ENCODE peak calls at places on chromosomes 11 and 22, in five cellular contexts. N is HAP-1; Z is CD8-positive, alpha-beta T cell; D is endodermal cell; V is right lobe of liver. C is an unnamed sample. For H3K4me1, the result is how much of the 10 kb centered on the place peaks cover.

GRCh38 chr11:72012897-72013721 is 14.4 kb downstream of the IL18BP start:
- DNase-seq in N (no peak), Z (no peak), D (no peak), V (peak), C (no peak)

GRCh38 chr11:87356428-87356827 is 318.7 kb downstream of the TMEM135 start:
- DNase-seq in N (no peak), Z (no peak), D (no peak), V (no peak), C (no peak)

GRCh38 chr22:49214976-49215375 is 612.7 kb downstream of the BRD1 start:
- DNase-seq in N (no peak), Z (peak), D (peak), V (peak), C (no peak)

GRCh38 chr11:64675417-64676252 is 47.4 kb downstream of the NRXN2 start:
- DNase-seq in N (no peak), Z (no peak), D (no peak), V (no peak), C (no peak)

GRCh38 chr22:29288837-29289236 is 17.6 kb upstream of the GAS2L1 start:
- DNase-seq in N (no peak), Z (no peak), D (no peak), V (no peak), C (no peak)

GRCh38 chr11:37100008-37100407 is 502.0 kb upstream of the RAG2 start:
- DNase-seq in N (no peak), Z (no peak), D (no peak), V (no peak), C (no peak)

GRCh38 chr11:2557381-2557780 is 112.6 kb downstream of the KCNQ1 start:
- DNase-seq in N (no peak), Z (no peak), D (peak), V (no peak), C (no peak)

GRCh38 chr22:20243545-20244249 is 24.4 kb downstream of the RTN4R start:
- DNase-seq in N (no peak), Z (peak), D (peak), V (peak), C (no peak)

GRCh38 chr11:62593434-62594044 is 2.2 kb upstream of the TUT1 start:
- DNase-seq in N (peak), Z (peak), D (peak), V (peak), C (no peak)

GRCh38 chr11:40338739-40339138 is 1120.7 kb downstream of the LRRC4C start:
- DNase-seq in N (no peak), Z (no peak), D (no peak), V (no peak), C (no peak)

GRCh38 chr22:32714458-32715250 is 86.9 kb upstream of the TIMP3 start:
- DNase-seq in N (no peak), Z (no peak), D (no peak), V (no peak), C (no peak)

GRCh38 chr11:63922673-63923192 is 5.8 kb upstream of the RCOR2 start:
- DNase-seq in N (no peak), Z (no peak), D (no peak), V (no peak), C (no peak)

GRCh38 chr11:78886616-78887015 is 312.0 kb upstream of the NARS2 start:
- DNase-seq in N (no peak), Z (no peak), D (no peak), V (no peak), C (no peak)

GRCh38 chr11:74593463-74593862 is 1.1 kb downstream of the POLD3 start:
- DNase-seq in N (no peak), Z (no peak), D (no peak), V (no peak), C (no peak)

GRCh38 chr22:36073476-36073875 is 44.9 kb upstream of the RBFOX2 start:
- DNase-seq in N (no peak), Z (no peak), D (no peak), V (no peak), C (no peak)

GRCh38 chr11:1295591-1295990 is 13.8 kb downstream of the TOLLIP start:
- DNase-seq in N (no peak), Z (no peak), D (no peak), V (peak), C (no peak)

GRCh38 chr11:104151404-104152204 is 12.3 kb downstream of the PDGFD start:
- DNase-seq in N (peak), Z (no peak), D (no peak), V (no peak), C (no peak)

DNA sequence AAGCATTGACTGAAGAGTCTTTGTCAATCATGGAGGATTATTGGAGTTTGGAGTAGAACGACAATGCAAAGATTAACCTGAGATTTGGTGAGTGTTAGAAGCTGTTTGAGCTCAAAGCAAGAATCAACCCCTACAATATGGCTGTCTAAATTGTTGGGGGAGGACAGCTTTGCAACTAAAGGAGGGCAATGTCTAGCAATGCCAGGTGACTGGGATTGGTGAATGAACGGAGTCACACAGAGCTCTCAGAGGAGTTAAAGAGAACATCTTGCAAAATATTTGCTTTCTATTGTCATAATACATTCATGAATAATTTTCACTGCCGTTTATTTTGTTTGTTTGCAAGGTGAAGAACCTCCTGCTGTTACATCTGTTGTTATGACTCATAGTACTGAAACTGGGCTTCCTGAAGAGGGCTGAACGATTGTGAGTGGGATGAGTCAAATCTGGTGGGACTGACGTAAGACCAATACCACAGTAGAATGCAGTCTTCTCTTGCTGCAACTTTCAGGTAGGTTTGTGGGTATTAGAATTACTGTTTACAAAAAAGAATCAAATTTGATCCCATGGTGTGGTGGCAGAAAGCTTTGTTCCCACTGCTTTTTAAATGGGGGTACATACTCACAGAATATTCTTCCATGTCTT is 281.9 kb downstream of the CADM1 start:
- DNase-seq in N (no peak), Z (no peak), D (peak), V (no peak), C (no peak)
- H3K4me1 ChIP-seq in N (under half), Z (under half), D (under half), V (under half), C (under half)

GRCh38 chr22:18063311-18063710 is 14.5 kb upstream of the PEX26 start:
- DNase-seq in N (no peak), Z (no peak), D (no peak), V (no peak), C (no peak)
- H3K4me1 ChIP-seq in N (under half), Z (under half), D (under half), V (under half), C (under half)

GRCh38 chr11:111937461-111937769 is 272 bp downstream of the DIXDC1 start:
- DNase-seq in N (no peak), Z (no peak), D (no peak), V (no peak), C (no peak)

GRCh38 chr11:111939836-111940604 is 2.9 kb downstream of the DIXDC1 start:
- DNase-seq in N (no peak), Z (no peak), D (no peak), V (no peak), C (no peak)

GRCh38 chr11:111938687-111939160 is 1.6 kb downstream of the DIXDC1 start:
- DNase-seq in N (no peak), Z (no peak), D (peak), V (no peak), C (no peak)

GRCh38 chr11:111936045-111936400 is 1.1 kb upstream of the DIXDC1 start:
- DNase-seq in N (no peak), Z (no peak), D (peak), V (no peak), C (no peak)

GRCh38 chr11:111937859-111938258 is 716 bp downstream of the DIXDC1 start:
- DNase-seq in N (no peak), Z (no peak), D (no peak), V (no peak), C (no peak)
- H3K4me1 ChIP-seq in N (under half), Z (under half), D (under half), V (half or more), C (under half)

GRCh38 chr11:128058580-128059208 is 528.7 kb downstream of the ETS1 start:
- DNase-seq in N (no peak), Z (no peak), D (no peak), V (no peak), C (no peak)
- H3K4me1 ChIP-seq in N (under half), Z (under half), D (under half), V (under half), C (under half)

DNA sequence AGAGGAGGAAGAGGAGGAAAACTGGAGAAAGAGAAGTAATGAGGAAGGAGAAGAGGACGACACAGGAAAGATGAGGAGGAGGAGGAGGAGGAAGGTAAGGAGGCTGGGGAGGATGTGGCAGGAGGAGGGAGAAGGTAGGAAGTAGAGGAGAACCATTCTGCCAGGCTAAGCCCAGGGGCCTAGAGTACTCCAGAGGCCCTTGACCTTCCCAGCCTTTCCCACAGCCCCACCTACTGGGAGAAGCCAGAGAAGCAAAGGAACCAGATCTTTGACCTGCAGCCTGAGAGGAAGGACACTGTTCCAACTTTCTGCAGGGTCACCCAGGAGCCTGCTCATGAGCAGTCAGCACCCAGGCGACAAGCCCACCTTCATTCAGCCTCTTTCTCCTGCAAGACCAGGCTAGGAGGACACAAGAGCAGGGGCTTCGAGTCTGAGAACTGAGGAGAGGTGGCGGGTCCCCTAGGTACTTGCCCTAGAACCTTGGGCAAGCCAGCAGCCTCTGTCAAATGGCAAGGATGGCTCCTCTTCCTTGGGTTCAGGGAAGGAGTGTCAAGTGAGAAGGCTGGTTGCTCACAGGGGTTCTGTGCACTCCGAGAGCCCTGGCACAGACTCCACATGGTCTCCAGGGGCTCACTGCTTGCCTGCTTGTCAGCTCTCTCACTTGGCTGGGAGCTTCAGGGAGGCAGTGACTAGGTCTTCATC is 27.9 kb upstream of the OAF start:
- DNase-seq in N (no peak), Z (peak), D (peak), V (peak), C (no peak)
- H3K4me1 ChIP-seq in N (under half), Z (under half), D (under half), V (half or more), C (under half)

DNA sequence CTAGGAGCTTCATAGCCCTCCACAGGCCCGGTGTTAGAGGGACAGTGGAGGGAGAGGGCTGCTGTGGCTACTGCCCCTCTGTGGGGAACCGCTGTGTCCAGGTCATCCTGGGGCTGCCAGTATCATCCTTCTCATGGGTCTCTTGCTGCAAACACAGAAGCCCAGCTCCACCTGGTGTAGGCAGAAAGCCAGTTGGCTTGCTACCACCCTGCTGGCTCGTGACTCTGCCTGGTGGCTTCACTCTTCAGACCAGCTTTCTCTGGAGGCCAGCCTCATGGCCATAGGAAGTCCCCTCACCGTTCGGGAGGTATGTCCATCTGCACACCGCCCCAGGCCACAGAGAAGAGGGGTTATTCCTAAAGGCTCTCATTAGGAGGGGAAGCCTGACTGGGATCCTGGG is 19.4 kb upstream of the SUSD2 start:
- DNase-seq in N (no peak), Z (no peak), D (no peak), V (peak), C (no peak)
- H3K4me1 ChIP-seq in N (under half), Z (under half), D (under half), V (under half), C (under half)

DNA sequence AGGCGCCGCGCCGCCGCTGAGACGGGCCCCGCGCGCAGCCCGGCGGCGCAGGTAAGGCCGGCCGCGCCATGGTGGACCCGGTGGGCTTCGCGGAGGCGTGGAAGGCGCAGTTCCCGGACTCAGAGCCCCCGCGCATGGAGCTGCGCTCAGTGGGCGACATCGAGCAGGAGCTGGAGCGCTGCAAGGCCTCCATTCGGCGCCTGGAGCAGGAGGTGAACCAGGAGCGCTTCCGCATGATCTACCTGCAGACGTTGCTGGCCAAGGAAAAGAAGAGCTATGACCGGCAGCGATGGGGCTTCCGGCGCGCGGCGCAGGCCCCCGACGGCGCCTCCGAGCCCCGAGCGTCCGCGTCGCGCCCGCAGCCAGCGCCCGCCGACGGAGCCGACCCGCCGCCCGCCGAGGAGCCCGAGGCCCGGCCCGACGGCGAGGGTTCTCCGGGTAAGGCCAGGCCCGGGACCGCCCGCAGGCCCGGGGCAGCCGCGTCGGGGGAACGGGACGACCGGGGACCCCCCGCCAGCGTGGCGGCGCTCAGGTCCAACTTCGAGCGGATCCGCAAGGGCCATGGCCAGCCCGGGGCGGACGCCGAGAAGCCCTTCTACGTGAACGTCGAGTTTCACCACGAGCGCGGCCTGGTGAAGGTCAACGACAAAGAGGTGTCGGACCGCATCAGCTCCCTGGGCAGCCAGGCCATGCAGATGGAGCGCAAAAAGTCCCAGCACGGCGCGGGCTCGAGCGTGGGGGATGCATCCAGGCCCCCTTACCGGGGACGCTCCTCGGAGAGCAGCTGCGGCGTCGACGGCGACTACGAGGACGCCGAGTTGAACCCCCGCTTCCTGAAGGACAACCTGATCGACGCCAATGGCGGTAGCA is 819 bp downstream of the BCR start:
- DNase-seq in N (no peak), Z (peak), D (peak), V (no peak), C (no peak)
- H3K4me1 ChIP-seq in N (under half), Z (under half), D (under half), V (half or more), C (under half)